ENCODE peak calls at places on chromosomes 4 and X, in six cellular contexts. One of them, this sample, is unnamed.

GRCh38 chr4:151527699-151528098 is 118.7 kb downstream of the FHIP1A start:
- DNase-seq in AG10803: no peak
- DNase-seq in AG04449: no peak
- DNase-seq in A549: no peak
- DNase-seq in right atrium auricular region: no peak
- DNase-seq in astrocyte of the spinal cord: no peak
- DNase-seq in this sample: no peak

GRCh38 chrX:14963447-14964236 is 90.4 kb downstream of the MOSPD2 start:
- DNase-seq in AG10803: peak
- DNase-seq in AG04449: no peak
- DNase-seq in A549: peak
- DNase-seq in right atrium auricular region: no peak
- DNase-seq in astrocyte of the spinal cord: peak
- DNase-seq in this sample: no peak

GRCh38 chr4:139918994-139919393 is 235.0 kb downstream of the MAML3 start:
- DNase-seq in AG10803: peak
- DNase-seq in AG04449: no peak
- DNase-seq in A549: no peak
- DNase-seq in right atrium auricular region: no peak
- DNase-seq in astrocyte of the spinal cord: no peak
- DNase-seq in this sample: no peak

GRCh38 chrX:10169180-10169579 is 12.4 kb downstream of the CLCN4 start:
- DNase-seq in AG10803: no peak
- DNase-seq in AG04449: no peak
- DNase-seq in A549: no peak
- DNase-seq in right atrium auricular region: no peak
- DNase-seq in astrocyte of the spinal cord: no peak
- DNase-seq in this sample: no peak

GRCh38 chr4:125368684-125369083 is 53.9 kb downstream of the FAT4 start:
- DNase-seq in AG10803: peak
- DNase-seq in AG04449: peak
- DNase-seq in A549: no peak
- DNase-seq in right atrium auricular region: no peak
- DNase-seq in astrocyte of the spinal cord: peak
- DNase-seq in this sample: no peak

GRCh38 chr4:31360786-31361185 is 640.6 kb downstream of the PCDH7 start:
- DNase-seq in AG10803: peak
- DNase-seq in AG04449: no peak
- DNase-seq in A549: no peak
- DNase-seq in right atrium auricular region: no peak
- DNase-seq in astrocyte of the spinal cord: peak
- DNase-seq in this sample: no peak

GRCh38 chrX:82765806-82766205 is 742.3 kb upstream of the POU3F4 start:
- DNase-seq in AG10803: no peak
- DNase-seq in AG04449: no peak
- DNase-seq in A549: peak
- DNase-seq in right atrium auricular region: no peak
- DNase-seq in astrocyte of the spinal cord: peak
- DNase-seq in this sample: peak

GRCh38 chr4:38210396-38211114 is 250.4 kb downstream of the PTTG2 start:
- DNase-seq in AG10803: peak
- DNase-seq in AG04449: no peak
- DNase-seq in A549: no peak
- DNase-seq in right atrium auricular region: no peak
- DNase-seq in astrocyte of the spinal cord: peak
- DNase-seq in this sample: no peak

GRCh38 chr4:1337376-1337831 is 9.6 kb upstream of the UVSSA start:
- DNase-seq in AG10803: peak
- DNase-seq in AG04449: no peak
- DNase-seq in A549: no peak
- DNase-seq in right atrium auricular region: no peak
- DNase-seq in astrocyte of the spinal cord: no peak
- DNase-seq in this sample: no peak

GRCh38 chr4:1300466-1301455 is 11.1 kb downstream of the MAEA start:
- DNase-seq in AG10803: peak
- DNase-seq in AG04449: no peak
- DNase-seq in A549: no peak
- DNase-seq in right atrium auricular region: peak
- DNase-seq in astrocyte of the spinal cord: peak
- DNase-seq in this sample: no peak

GRCh38 chr4:98929341-98930267 is 671 bp upstream of the EIF4E start:
- DNase-seq in AG10803: peak
- DNase-seq in AG04449: peak
- DNase-seq in A549: peak
- DNase-seq in right atrium auricular region: peak
- DNase-seq in astrocyte of the spinal cord: peak
- DNase-seq in this sample: no peak

GRCh38 chr4:38605794-38606586 is 58.0 kb upstream of the KLF3 start:
- DNase-seq in AG10803: no peak
- DNase-seq in AG04449: no peak
- DNase-seq in A549: peak
- DNase-seq in right atrium auricular region: peak
- DNase-seq in astrocyte of the spinal cord: no peak
- DNase-seq in this sample: no peak

GRCh38 chr4:105022811-105023667 is 123.6 kb upstream of the TET2 start:
- DNase-seq in AG10803: no peak
- DNase-seq in AG04449: no peak
- DNase-seq in A549: no peak
- DNase-seq in right atrium auricular region: no peak
- DNase-seq in astrocyte of the spinal cord: peak
- DNase-seq in this sample: no peak

GRCh38 chr4:40275065-40275464 is 60.1 kb upstream of the CHRNA9 start:
- DNase-seq in AG10803: no peak
- DNase-seq in AG04449: no peak
- DNase-seq in A549: no peak
- DNase-seq in right atrium auricular region: no peak
- DNase-seq in astrocyte of the spinal cord: no peak
- DNase-seq in this sample: no peak

GRCh38 chrX:11423362-11423818 is 130.2 kb downstream of the AMELX start:
- DNase-seq in AG10803: peak
- DNase-seq in AG04449: no peak
- DNase-seq in A549: peak
- DNase-seq in right atrium auricular region: no peak
- DNase-seq in astrocyte of the spinal cord: peak
- DNase-seq in this sample: peak

GRCh38 chrX:109990582-109991276 is 12.2 kb upstream of the TMEM164 start:
- DNase-seq in AG10803: no peak
- DNase-seq in AG04449: no peak
- DNase-seq in A549: no peak
- DNase-seq in right atrium auricular region: no peak
- DNase-seq in astrocyte of the spinal cord: no peak
- DNase-seq in this sample: no peak

GRCh38 chr4:140130677-140131076 is 23.3 kb downstream of the MAML3 start:
- DNase-seq in AG10803: peak
- DNase-seq in AG04449: no peak
- DNase-seq in A549: peak
- DNase-seq in right atrium auricular region: no peak
- DNase-seq in astrocyte of the spinal cord: peak
- DNase-seq in this sample: no peak

GRCh38 chrX:119605739-119606507 is at the start of gene NKRF:
- DNase-seq in AG10803: peak
- DNase-seq in AG04449: peak
- DNase-seq in A549: peak
- DNase-seq in right atrium auricular region: peak
- DNase-seq in astrocyte of the spinal cord: no peak
- DNase-seq in this sample: peak

GRCh38 chr4:111744847-111745246 is 400.4 kb upstream of the FAM241A start:
- DNase-seq in AG10803: no peak
- DNase-seq in AG04449: no peak
- DNase-seq in A549: no peak
- DNase-seq in right atrium auricular region: no peak
- DNase-seq in astrocyte of the spinal cord: no peak
- DNase-seq in this sample: no peak

GRCh38 chrX:39946822-39947221 is 150.9 kb downstream of the BCOR start:
- DNase-seq in AG10803: peak
- DNase-seq in AG04449: no peak
- DNase-seq in A549: no peak
- DNase-seq in right atrium auricular region: no peak
- DNase-seq in astrocyte of the spinal cord: peak
- DNase-seq in this sample: no peak

GRCh38 chr4:112704991-112705845 is 68.3 kb downstream of the LARP7 start:
- DNase-seq in AG10803: peak
- DNase-seq in AG04449: peak
- DNase-seq in A549: peak
- DNase-seq in right atrium auricular region: peak
- DNase-seq in astrocyte of the spinal cord: peak
- DNase-seq in this sample: no peak

GRCh38 chr4:174538123-174538875 is 16.0 kb upstream of the HPGD start:
- DNase-seq in AG10803: no peak
- DNase-seq in AG04449: no peak
- DNase-seq in A549: peak
- DNase-seq in right atrium auricular region: no peak
- DNase-seq in astrocyte of the spinal cord: no peak
- DNase-seq in this sample: no peak

GRCh38 chrX:111123125-111123524 is 27.1 kb downstream of the PAK3 start:
- DNase-seq in AG10803: no peak
- DNase-seq in AG04449: no peak
- DNase-seq in A549: no peak
- DNase-seq in right atrium auricular region: no peak
- DNase-seq in astrocyte of the spinal cord: no peak
- DNase-seq in this sample: no peak

GRCh38 chrX:41082783-41083182 is 2.5 kb upstream of the USP9X start:
- DNase-seq in AG10803: no peak
- DNase-seq in AG04449: no peak
- DNase-seq in A549: no peak
- DNase-seq in right atrium auricular region: no peak
- DNase-seq in astrocyte of the spinal cord: no peak
- DNase-seq in this sample: no peak

GRCh38 chrX:20729421-20729820 is 462.7 kb upstream of the RPS6KA3 start:
- DNase-seq in AG10803: peak
- DNase-seq in AG04449: no peak
- DNase-seq in A549: no peak
- DNase-seq in right atrium auricular region: no peak
- DNase-seq in astrocyte of the spinal cord: no peak
- DNase-seq in this sample: no peak

GRCh38 chrX:41238543-41238942 is 95.4 kb upstream of the DDX3X start:
- DNase-seq in AG10803: peak
- DNase-seq in AG04449: no peak
- DNase-seq in A549: peak
- DNase-seq in right atrium auricular region: no peak
- DNase-seq in astrocyte of the spinal cord: peak
- DNase-seq in this sample: no peak

GRCh38 chr4:178577933-178578332 is 1135.7 kb upstream of the AGA start:
- DNase-seq in AG10803: no peak
- DNase-seq in AG04449: no peak
- DNase-seq in A549: no peak
- DNase-seq in right atrium auricular region: no peak
- DNase-seq in astrocyte of the spinal cord: no peak
- DNase-seq in this sample: no peak

GRCh38 chr4:112747035-112747434 is 110.1 kb downstream of the LARP7 start:
- DNase-seq in AG10803: no peak
- DNase-seq in AG04449: no peak
- DNase-seq in A549: no peak
- DNase-seq in right atrium auricular region: no peak
- DNase-seq in astrocyte of the spinal cord: no peak
- DNase-seq in this sample: no peak

GRCh38 chr4:1462009-1462767 is 55.9 kb upstream of the NKX1-1 start:
- DNase-seq in AG10803: no peak
- DNase-seq in AG04449: no peak
- DNase-seq in A549: no peak
- DNase-seq in right atrium auricular region: no peak
- DNase-seq in astrocyte of the spinal cord: no peak
- DNase-seq in this sample: no peak

GRCh38 chr4:66974665-66975064 is 570.6 kb downstream of the CENPC start:
- DNase-seq in AG10803: no peak
- DNase-seq in AG04449: no peak
- DNase-seq in A549: no peak
- DNase-seq in right atrium auricular region: no peak
- DNase-seq in astrocyte of the spinal cord: no peak
- DNase-seq in this sample: peak

GRCh38 chrX:19889582-19890342 is 2.4 kb upstream of the SH3KBP1 start:
- DNase-seq in AG10803: peak
- DNase-seq in AG04449: no peak
- DNase-seq in A549: peak
- DNase-seq in right atrium auricular region: no peak
- DNase-seq in astrocyte of the spinal cord: peak
- DNase-seq in this sample: no peak

GRCh38 chr4:84751707-84752106 is 168.8 kb downstream of the CDS1 start:
- DNase-seq in AG10803: no peak
- DNase-seq in AG04449: no peak
- DNase-seq in A549: no peak
- DNase-seq in right atrium auricular region: no peak
- DNase-seq in astrocyte of the spinal cord: no peak
- DNase-seq in this sample: no peak

GRCh38 chrX:134695999-134696398 is 37.7 kb upstream of the PLAC1 start:
- DNase-seq in AG10803: peak
- DNase-seq in AG04449: no peak
- DNase-seq in A549: no peak
- DNase-seq in right atrium auricular region: no peak
- DNase-seq in astrocyte of the spinal cord: no peak
- DNase-seq in this sample: no peak

GRCh38 chr4:17817027-17817426 is 6.2 kb downstream of the NCAPG start:
- DNase-seq in AG10803: peak
- DNase-seq in AG04449: peak
- DNase-seq in A549: peak
- DNase-seq in right atrium auricular region: no peak
- DNase-seq in astrocyte of the spinal cord: peak
- DNase-seq in this sample: no peak
- TF ChIP-seq CTCF in AG10803: peak
- TF ChIP-seq CTCF in AG04449: peak
- TF ChIP-seq CTCF in A549: peak
- TF ChIP-seq CTCF in right atrium auricular region: no peak
- TF ChIP-seq CTCF in astrocyte of the spinal cord: peak
- TF ChIP-seq CTCF in this sample: peak

DNA sequence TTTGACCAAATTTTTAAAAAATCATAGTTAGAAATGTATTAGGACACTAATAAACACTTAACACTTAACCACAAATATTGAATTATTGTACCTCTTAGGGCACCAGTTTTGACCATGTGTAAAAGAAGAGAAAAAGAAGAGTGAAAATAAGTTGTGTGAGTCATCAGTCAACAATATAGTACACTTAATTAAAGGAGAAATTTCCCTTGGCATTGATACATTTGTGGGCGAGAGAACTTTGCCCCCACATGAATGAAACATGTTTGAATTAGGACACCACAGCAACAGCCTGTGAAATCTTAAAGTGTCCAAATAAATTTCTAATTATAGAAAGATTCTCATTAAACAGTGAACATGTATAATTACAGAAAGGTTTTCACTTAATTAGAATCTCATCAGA is 1292.8 kb upstream of the TENM3 start:
- DNase-seq in AG10803: no peak
- DNase-seq in AG04449: no peak
- DNase-seq in A549: no peak
- DNase-seq in right atrium auricular region: no peak
- DNase-seq in astrocyte of the spinal cord: no peak
- DNase-seq in this sample: no peak
- H3K4me3 ChIP-seq in AG10803: no peak
- H3K4me3 ChIP-seq in AG04449: no peak
- H3K4me3 ChIP-seq in A549: no peak
- H3K4me3 ChIP-seq in right atrium auricular region: no peak
- H3K4me3 ChIP-seq in astrocyte of the spinal cord: no peak
- H3K4me3 ChIP-seq in this sample: no peak

GRCh38 chrX:72125331-72126047 is 6.2 kb downstream of the RTL5 start:
- DNase-seq in AG10803: no peak
- DNase-seq in AG04449: no peak
- DNase-seq in A549: no peak
- DNase-seq in right atrium auricular region: no peak
- DNase-seq in astrocyte of the spinal cord: no peak
- DNase-seq in this sample: no peak
- TF ChIP-seq CTCF in AG10803: no peak
- TF ChIP-seq CTCF in AG04449: no peak
- TF ChIP-seq CTCF in A549: no peak
- TF ChIP-seq CTCF in right atrium auricular region: no peak
- TF ChIP-seq CTCF in astrocyte of the spinal cord: no peak
- TF ChIP-seq CTCF in this sample: no peak

GRCh38 chr4:18454349-18454748 is 432.8 kb upstream of the LCORL start:
- DNase-seq in AG10803: no peak
- DNase-seq in AG04449: no peak
- DNase-seq in A549: no peak
- DNase-seq in right atrium auricular region: no peak
- DNase-seq in astrocyte of the spinal cord: no peak
- DNase-seq in this sample: no peak
- H3K4me3 ChIP-seq in AG10803: no peak
- H3K4me3 ChIP-seq in AG04449: no peak
- H3K4me3 ChIP-seq in A549: no peak
- H3K4me3 ChIP-seq in right atrium auricular region: no peak
- H3K4me3 ChIP-seq in astrocyte of the spinal cord: no peak
- H3K4me3 ChIP-seq in this sample: no peak

This sample was measured in LNCaP clone FGC.